ENCODE peak calls at places on chromosomes 2 and 18, in nine cellular contexts. E is breast epithelium, B is spleen, G is sigmoid colon, I is endothelial cell of umbilical vein, P is HCT116, J is K562, C is SK-N-SH, U is transverse colon. Q is an unnamed sample. For H3K4me1, the result is how much of the 10 kb centered on the place peaks cover.

GRCh38 chr2:122233372-122233771 is 477.9 kb downstream of the TSN start:
- DNase-seq in P (no peak), I (no peak), B (no peak), J (no peak), G (no peak), C (no peak), E (no peak), U (no peak), Q (no peak)

GRCh38 chr2:106094101-106094860 is 99.8 kb downstream of the UXS1 start:
- DNase-seq in E (no peak), I (no peak), J (no peak), U (no peak), G (no peak), P (no peak), B (no peak), C (no peak), Q (no peak)

GRCh38 chr2:143489135-143489534 is 359.9 kb downstream of the ARHGAP15 start:
- DNase-seq in P (no peak), E (no peak), J (no peak), I (peak), C (no peak), U (no peak), B (no peak), G (no peak), Q (no peak)

GRCh38 chr2:171478345-171478744 is 43.9 kb upstream of the CYBRD1 start:
- DNase-seq in I (peak), B (no peak), J (no peak), C (no peak), G (no peak), P (no peak), U (no peak), E (no peak), Q (no peak)

GRCh38 chr18:56542488-56542887 is 95.9 kb downstream of the TXNL1 start:
- DNase-seq in P (no peak), J (no peak), G (no peak), E (no peak), U (no peak), I (no peak), C (no peak), B (no peak), Q (no peak)

GRCh38 chr2:206323486-206323885 is 49.0 kb downstream of the ZDBF2 start:
- DNase-seq in C (no peak), G (no peak), P (peak), I (no peak), E (no peak), U (no peak), J (no peak), B (no peak), Q (no peak)

GRCh38 chr18:69974365-69974764 is 26.7 kb upstream of the CD226 start:
- DNase-seq in J (no peak), G (no peak), P (no peak), C (no peak), E (no peak), U (no peak), I (no peak), B (no peak), Q (no peak)

GRCh38 chr2:179936654-179937053 is 70.4 kb downstream of the CWC22 start:
- DNase-seq in U (peak), C (peak), G (no peak), P (peak), J (peak), I (peak), B (no peak), E (no peak), Q (no peak)

GRCh38 chr18:8882632-8883408 is 177.5 kb downstream of the MTCL1 start:
- DNase-seq in C (no peak), P (peak), B (no peak), U (no peak), G (no peak), I (peak), E (no peak), J (peak), Q (no peak)

GRCh38 chr2:156083707-156084494 is 248.6 kb downstream of the NR4A2 start:
- DNase-seq in J (no peak), I (no peak), U (peak), P (peak), E (no peak), C (no peak), B (no peak), G (no peak), Q (no peak)
- H3K4me1 ChIP-seq in J (under half), I (under half), U (under half), P (under half), E (under half), C (under half), B (under half), G (under half), Q (under half)

GRCh38 chr2:112670521-112671022 is 24.8 kb downstream of the SLC20A1 start:
- DNase-seq in E (no peak), I (no peak), B (no peak), G (no peak), C (no peak), J (no peak), U (no peak), P (no peak), Q (no peak)

GRCh38 chr2:112673008-112673407 is 27.3 kb downstream of the SLC20A1 start:
- DNase-seq in E (no peak), P (no peak), U (no peak), B (no peak), G (no peak), I (no peak), J (no peak), C (no peak), Q (no peak)

GRCh38 chr2:112669667-112670066 is 23.9 kb downstream of the SLC20A1 start:
- DNase-seq in B (no peak), C (no peak), P (no peak), G (no peak), E (no peak), I (no peak), J (no peak), U (peak), Q (no peak)

GRCh38 chr2:112679484-112679883 is 33.7 kb downstream of the SLC20A1 start:
- DNase-seq in C (no peak), G (no peak), I (no peak), B (no peak), P (no peak), E (peak), J (no peak), U (no peak), Q (peak)

DNA sequence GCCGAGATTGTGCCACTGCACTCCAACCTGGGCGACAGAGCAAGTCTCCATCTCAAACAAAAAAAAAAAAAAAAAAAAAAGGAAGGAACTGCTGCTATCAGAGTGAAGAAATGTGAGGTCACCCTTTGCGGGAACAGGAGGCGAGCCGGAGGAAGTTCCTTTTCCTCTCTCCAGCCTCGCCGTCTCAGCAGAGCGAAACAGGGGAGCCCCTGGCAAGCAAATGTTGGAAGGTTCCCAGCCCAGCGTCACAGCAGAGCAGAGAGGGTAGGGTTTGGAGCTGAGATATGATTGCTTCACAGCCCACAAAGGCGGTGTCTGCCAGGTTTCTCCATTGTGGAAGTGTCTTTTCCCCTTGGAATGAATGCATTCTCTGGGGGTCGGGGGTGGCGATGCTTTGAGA is 28.5 kb downstream of the SLC20A1 start:
- DNase-seq in J (no peak), G (peak), I (peak), P (no peak), U (peak), C (no peak), E (peak), B (peak), Q (peak)
- TF ChIP-seq POLR2AphosphoS5 in J (no peak), G (no peak), I (peak), P (no peak), U (no peak), C (no peak), E (no peak), B (peak), Q (no peak)

GRCh38 chr2:174120346-174120745 is 128.0 kb downstream of the OLA1 start:
- DNase-seq in G (no peak), I (peak), C (no peak), B (no peak), U (no peak), E (no peak), P (peak), J (no peak), Q (no peak)
- TF ChIP-seq CTCF in G (no peak), I (no peak), C (no peak), B (no peak), U (no peak), E (no peak), P (no peak), J (no peak), Q (no peak)

GRCh38 chr2:99158599-99158998 is 3.8 kb downstream of the LIPT1 start:
- DNase-seq in P (no peak), U (no peak), C (no peak), I (no peak), J (no peak), G (no peak), E (no peak), B (no peak), Q (no peak)

GRCh38 chr2:99152181-99152580 is 2.6 kb downstream of the TSGA10 start:
- DNase-seq in I (no peak), B (no peak), G (no peak), E (no peak), C (no peak), P (no peak), J (no peak), U (no peak), Q (no peak)

GRCh38 chr2:99156901-99157300 is 2.1 kb downstream of the LIPT1 start:
- DNase-seq in G (no peak), E (no peak), P (no peak), C (no peak), I (no peak), J (no peak), B (no peak), U (no peak), Q (no peak)

GRCh38 chr2:99153921-99154604 is 679 bp downstream of the TSGA10 start:
- DNase-seq in P (no peak), E (no peak), I (no peak), U (no peak), G (no peak), B (no peak), J (peak), C (peak), Q (no peak)

GRCh38 chr2:99154643-99155536 is at the start of the genes LIPT1 and TSGA10:
- DNase-seq in P (peak), G (peak), I (peak), U (peak), C (peak), B (peak), J (peak), E (peak), Q (peak)
- H3K4me1 ChIP-seq in P (under half), G (under half), I (under half), U (under half), C (under half), B (half or more), J (under half), E (under half), Q (under half)

DNA sequence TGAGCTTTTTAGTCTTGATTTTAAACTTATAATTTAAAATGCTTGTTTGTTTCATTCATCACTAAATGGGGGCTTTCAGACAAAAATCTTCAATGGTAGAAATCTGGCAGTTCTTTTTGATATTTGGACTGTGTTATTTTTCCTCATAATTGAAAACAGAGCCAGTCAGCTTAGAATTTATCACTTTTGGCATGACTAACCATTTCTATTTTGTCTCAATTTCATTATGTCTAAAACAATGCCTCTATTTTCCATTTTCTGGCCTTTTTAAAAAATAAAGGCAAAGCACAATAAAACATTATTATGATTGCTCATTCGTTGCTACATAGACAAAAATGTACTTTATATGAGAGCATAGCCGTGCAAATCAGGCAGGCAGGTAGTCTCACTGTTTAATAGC is 434.5 kb downstream of the XIRP2 start:
- DNase-seq in E (no peak), U (no peak), C (peak), P (no peak), I (no peak), G (no peak), J (no peak), B (no peak), Q (no peak)
- TF ChIP-seq POLR2AphosphoS5 in E (no peak), U (no peak), C (no peak), P (no peak), I (no peak), G (no peak), J (no peak), B (no peak), Q (no peak)

Q was measured in prostate gland.